ENCODE peak calls at places on chromosomes 12 and 14, in five cellular contexts. One of them, this sample, is unnamed.

GRCh38 chr14:100615736-100616695 is 28.8 kb upstream of the BEGAIN start:
- DNase-seq in adrenal gland: no peak
- DNase-seq in GM12865: no peak
- DNase-seq in AG04450: no peak
- DNase-seq in GM06990: no peak
- DNase-seq in this sample: no peak

GRCh38 chr14:23136566-23137133 is 17.6 kb upstream of the CEBPE start:
- DNase-seq in adrenal gland: no peak
- DNase-seq in GM12865: no peak
- DNase-seq in AG04450: no peak
- DNase-seq in GM06990: no peak
- DNase-seq in this sample: no peak

GRCh38 chr14:54572316-54572715 is 5.4 kb downstream of the SAMD4A start:
- DNase-seq in adrenal gland: no peak
- DNase-seq in GM12865: peak; percentile 27
- DNase-seq in AG04450: no peak
- DNase-seq in GM06990: no peak
- DNase-seq in this sample: no peak

GRCh38 chr14:92783813-92784431 is 10.2 kb upstream of the GOLGA5 start:
- DNase-seq in adrenal gland: peak; percentile 40
- DNase-seq in GM12865: peak; percentile 75
- DNase-seq in AG04450: peak; percentile 30
- DNase-seq in GM06990: peak; percentile 32
- DNase-seq in this sample: no peak

GRCh38 chr12:22728989-22729388 is 104.0 kb downstream of the ETNK1 start:
- DNase-seq in adrenal gland: no peak
- DNase-seq in GM12865: no peak
- DNase-seq in AG04450: no peak
- DNase-seq in GM06990: no peak
- DNase-seq in this sample: no peak

GRCh38 chr12:116609715-116610114 is 50.5 kb downstream of the MAP1LC3B2 start:
- DNase-seq in adrenal gland: no peak
- DNase-seq in GM12865: peak; percentile 36
- DNase-seq in AG04450: no peak
- DNase-seq in GM06990: no peak
- DNase-seq in this sample: no peak

GRCh38 chr14:95535226-95536021 is 574 bp downstream of the GLRX5 start:
- DNase-seq in adrenal gland: peak; percentile 43
- DNase-seq in GM12865: peak; percentile 39
- DNase-seq in AG04450: no peak
- DNase-seq in GM06990: peak; percentile 54
- DNase-seq in this sample: no peak

GRCh38 chr14:101501341-101501740 is 60.0 kb upstream of the DIO3 start:
- DNase-seq in adrenal gland: peak; percentile 2
- DNase-seq in GM12865: no peak
- DNase-seq in AG04450: no peak
- DNase-seq in GM06990: no peak
- DNase-seq in this sample: no peak

GRCh38 chr14:77347746-77348145 is 26.9 kb downstream of the GSTZ1 start:
- DNase-seq in adrenal gland: no peak
- DNase-seq in GM12865: no peak
- DNase-seq in AG04450: no peak
- DNase-seq in GM06990: no peak
- DNase-seq in this sample: no peak

DNA sequence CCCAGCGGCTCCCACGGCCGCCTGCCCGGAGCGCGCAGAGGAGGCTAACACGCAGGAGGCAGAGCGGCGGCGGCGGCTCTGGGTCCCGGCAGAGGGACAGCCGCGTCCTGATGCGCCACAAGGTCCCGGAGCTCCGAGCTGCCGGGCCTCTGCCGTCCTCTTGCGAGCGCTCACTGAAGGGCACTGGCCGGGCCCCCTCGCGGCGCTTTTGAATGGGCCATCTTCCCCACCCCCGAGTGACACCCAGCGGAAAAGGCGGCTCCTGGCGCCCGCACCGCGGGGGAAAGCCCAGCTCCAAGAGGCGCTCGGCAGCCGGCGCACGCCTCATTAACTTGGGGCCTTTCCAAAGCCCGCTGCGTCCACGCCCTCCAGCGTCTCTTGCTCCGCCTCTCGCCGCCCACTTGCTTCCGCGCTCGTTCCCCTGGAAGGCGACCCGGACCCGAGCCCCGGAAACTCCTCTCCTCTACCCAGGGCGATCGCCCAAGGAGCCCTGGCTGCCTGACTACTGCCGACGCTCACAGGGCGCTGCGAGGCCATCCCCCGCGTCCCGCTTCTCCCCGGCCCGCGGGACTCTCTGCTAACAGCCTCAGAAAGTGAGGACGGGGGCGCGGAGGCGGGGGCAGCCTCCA is at the start of gene PHLDA1:
- DNase-seq in adrenal gland: peak; percentile 95
- DNase-seq in GM12865: peak; percentile 96
- DNase-seq in AG04450: peak; percentile 97
- DNase-seq in GM06990: peak; percentile 94
- DNase-seq in this sample: peak; percentile 81
- TF ChIP-seq CTCF in adrenal gland: peak; percentile 74
- TF ChIP-seq CTCF in GM12865: peak; percentile 49
- TF ChIP-seq CTCF in AG04450: peak; percentile 58
- TF ChIP-seq CTCF in GM06990: peak; percentile 76
- TF ChIP-seq CTCF in this sample: peak; percentile 45

DNA sequence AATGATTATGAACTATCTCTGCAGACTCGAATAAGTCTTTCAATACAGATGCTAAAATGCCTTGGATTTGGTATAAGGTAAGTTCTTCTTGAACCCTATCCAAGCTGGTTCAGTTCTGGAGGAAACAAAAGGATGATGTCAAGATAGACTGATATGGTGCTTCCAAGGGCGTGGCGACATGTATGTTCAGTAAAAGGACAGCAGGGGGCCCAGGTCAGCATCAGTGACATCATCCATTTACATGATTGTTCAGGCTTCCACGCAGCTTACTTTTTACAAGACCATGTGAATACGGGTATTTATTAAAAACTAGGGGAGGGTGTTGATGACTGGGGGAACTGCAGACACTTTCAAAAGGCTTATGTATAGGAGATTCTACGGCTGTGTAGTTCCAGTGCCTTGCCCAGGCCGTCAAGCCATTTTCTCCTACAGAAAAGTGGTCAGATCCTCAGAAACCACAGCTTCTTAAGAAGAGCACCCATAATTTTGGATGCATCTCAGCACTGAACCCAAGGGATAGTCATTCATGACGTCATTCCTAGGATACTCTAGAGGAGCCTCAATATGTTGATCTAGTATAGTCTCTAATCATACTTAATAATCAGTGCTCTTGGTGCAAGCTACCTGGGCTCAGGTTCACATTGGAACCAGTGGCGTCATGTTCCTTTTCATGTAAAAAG is 527.7 kb downstream of the FUT8 start:
- DNase-seq in adrenal gland: no peak
- DNase-seq in GM12865: peak; percentile 57
- DNase-seq in AG04450: no peak
- DNase-seq in GM06990: no peak
- DNase-seq in this sample: peak; percentile 5
- TF ChIP-seq CTCF in adrenal gland: no peak
- TF ChIP-seq CTCF in GM12865: peak; percentile 36
- TF ChIP-seq CTCF in AG04450: no peak
- TF ChIP-seq CTCF in GM06990: peak; percentile 47
- TF ChIP-seq CTCF in this sample: peak; percentile 64

DNA sequence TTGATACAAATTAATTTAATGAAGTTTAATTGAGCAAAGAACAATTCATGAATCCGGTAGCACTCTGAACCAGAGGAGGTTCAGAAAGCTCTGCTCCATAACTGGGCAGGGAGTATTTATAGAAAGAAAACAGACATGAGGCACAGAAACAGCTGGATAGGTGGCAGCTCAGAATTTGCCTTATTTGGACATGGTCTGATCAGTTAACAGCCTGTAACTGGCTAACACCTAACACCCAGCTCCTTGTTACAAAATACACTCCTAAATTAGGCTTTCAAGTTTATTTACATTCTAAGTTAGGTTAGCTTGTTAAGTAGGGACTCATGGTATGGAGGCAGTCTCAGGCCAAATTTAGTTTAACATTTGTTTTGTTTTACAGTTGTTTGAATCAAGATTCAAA is 67.8 kb upstream of the TMCC3 start:
- DNase-seq in adrenal gland: no peak
- DNase-seq in GM12865: peak; percentile 35
- DNase-seq in AG04450: no peak
- DNase-seq in GM06990: no peak
- DNase-seq in this sample: no peak
- TF ChIP-seq CTCF in adrenal gland: no peak
- TF ChIP-seq CTCF in GM12865: no peak
- TF ChIP-seq CTCF in AG04450: no peak
- TF ChIP-seq CTCF in GM06990: no peak
- TF ChIP-seq CTCF in this sample: no peak

DNA sequence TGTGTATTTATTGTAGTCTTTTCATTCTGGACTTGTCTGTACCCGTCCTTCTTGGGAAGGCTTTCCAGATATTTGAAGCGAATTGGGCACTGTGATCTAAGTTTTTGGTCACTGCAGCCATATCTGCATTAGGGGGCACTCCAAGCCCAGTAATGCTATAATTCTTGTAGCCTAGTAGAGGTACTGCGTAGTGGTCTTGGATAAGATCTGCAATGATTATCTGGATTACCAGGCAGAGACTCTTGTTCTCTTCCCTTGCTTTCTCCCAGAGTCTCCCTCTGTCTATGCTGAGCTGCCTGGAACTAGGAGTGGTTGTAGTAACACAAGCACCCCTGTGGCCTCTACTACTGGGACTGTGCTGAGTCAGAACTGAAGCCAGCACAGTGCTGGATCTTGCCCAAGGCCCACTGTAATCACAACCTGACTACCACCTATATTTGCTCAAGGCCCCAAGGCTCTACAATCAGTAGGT is 30.0 kb downstream of the SLC38A2 start:
- DNase-seq in adrenal gland: no peak
- DNase-seq in GM12865: peak; percentile 32
- DNase-seq in AG04450: no peak
- DNase-seq in GM06990: no peak
- DNase-seq in this sample: no peak
- TF ChIP-seq CTCF in adrenal gland: peak; percentile 42
- TF ChIP-seq CTCF in GM12865: peak; percentile 52
- TF ChIP-seq CTCF in AG04450: peak; percentile 54
- TF ChIP-seq CTCF in GM06990: peak; percentile 56
- TF ChIP-seq CTCF in this sample: peak; percentile 62

GRCh38 chr14:47040490-47040889 is 388.9 kb upstream of the RPL10L start:
- DNase-seq in adrenal gland: no peak
- DNase-seq in GM12865: no peak
- DNase-seq in AG04450: no peak
- DNase-seq in GM06990: no peak
- DNase-seq in this sample: no peak

GRCh38 chr14:47039336-47039735 is 387.8 kb upstream of the RPL10L start:
- DNase-seq in adrenal gland: no peak
- DNase-seq in GM12865: no peak
- DNase-seq in AG04450: no peak
- DNase-seq in GM06990: no peak
- DNase-seq in this sample: no peak

DNA sequence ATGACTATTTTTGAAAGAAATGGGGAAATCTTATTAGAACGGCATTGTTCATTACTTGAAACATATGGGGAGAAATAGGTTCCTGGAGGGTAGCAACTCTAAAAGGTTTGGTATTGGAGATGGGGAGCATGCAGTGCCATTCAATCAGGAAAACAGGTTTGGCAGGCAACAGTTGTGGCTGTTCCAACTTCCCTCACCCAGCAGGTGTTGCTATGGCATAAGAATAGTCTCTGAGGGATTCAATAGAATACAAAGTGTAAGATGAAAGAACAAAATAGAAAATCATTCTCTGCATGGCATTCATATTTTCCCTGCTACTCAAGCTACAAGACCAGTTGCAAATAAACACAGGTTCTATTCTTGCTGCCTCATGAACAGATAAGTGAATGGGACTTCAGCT is 393.3 kb upstream of the RPL10L start:
- DNase-seq in adrenal gland: no peak
- DNase-seq in GM12865: no peak
- DNase-seq in AG04450: no peak
- DNase-seq in GM06990: no peak
- DNase-seq in this sample: no peak
- TF ChIP-seq CTCF in adrenal gland: peak; percentile 5
- TF ChIP-seq CTCF in GM12865: no peak
- TF ChIP-seq CTCF in AG04450: no peak
- TF ChIP-seq CTCF in GM06990: no peak
- TF ChIP-seq CTCF in this sample: no peak

GRCh38 chr14:43503508-43503907 is 1003.6 kb downstream of the FSCB start:
- DNase-seq in adrenal gland: no peak
- DNase-seq in GM12865: no peak
- DNase-seq in AG04450: no peak
- DNase-seq in GM06990: no peak
- DNase-seq in this sample: no peak
- TF ChIP-seq CTCF in adrenal gland: no peak
- TF ChIP-seq CTCF in GM12865: no peak
- TF ChIP-seq CTCF in AG04450: no peak
- TF ChIP-seq CTCF in GM06990: no peak
- TF ChIP-seq CTCF in this sample: no peak

DNA sequence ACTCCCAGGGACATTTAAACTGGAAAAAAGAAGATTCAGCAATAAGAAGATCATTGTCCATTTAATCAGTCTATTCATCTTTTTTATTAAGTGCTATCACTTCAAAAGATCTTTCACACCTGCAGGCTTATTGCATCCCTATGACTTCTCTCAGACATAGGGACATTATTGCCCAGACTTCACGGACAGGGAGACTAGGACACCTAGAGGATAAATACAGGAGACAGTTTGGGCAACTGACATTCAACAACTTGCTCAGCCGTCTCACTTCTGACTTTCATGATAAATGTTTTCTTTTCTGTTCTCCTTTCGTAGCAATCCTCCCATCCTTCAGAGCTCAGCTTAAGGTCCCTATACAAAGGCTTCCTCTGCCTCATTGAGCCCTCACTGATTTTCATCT is 84.3 kb downstream of the TMEM30B start:
- DNase-seq in adrenal gland: no peak
- DNase-seq in GM12865: no peak
- DNase-seq in AG04450: no peak
- DNase-seq in GM06990: no peak
- DNase-seq in this sample: no peak
- TF ChIP-seq CTCF in adrenal gland: no peak
- TF ChIP-seq CTCF in GM12865: no peak
- TF ChIP-seq CTCF in AG04450: no peak
- TF ChIP-seq CTCF in GM06990: no peak
- TF ChIP-seq CTCF in this sample: peak; percentile 19

GRCh38 chr14:20247651-20248246 is 8.7 kb downstream of the OR11H4 start:
- DNase-seq in adrenal gland: no peak
- DNase-seq in GM12865: peak; percentile 33
- DNase-seq in AG04450: no peak
- DNase-seq in GM06990: no peak
- DNase-seq in this sample: no peak
- TF ChIP-seq CTCF in adrenal gland: no peak
- TF ChIP-seq CTCF in GM12865: peak; percentile 24
- TF ChIP-seq CTCF in AG04450: no peak
- TF ChIP-seq CTCF in GM06990: peak; percentile 47
- TF ChIP-seq CTCF in this sample: peak; percentile 31

DNA sequence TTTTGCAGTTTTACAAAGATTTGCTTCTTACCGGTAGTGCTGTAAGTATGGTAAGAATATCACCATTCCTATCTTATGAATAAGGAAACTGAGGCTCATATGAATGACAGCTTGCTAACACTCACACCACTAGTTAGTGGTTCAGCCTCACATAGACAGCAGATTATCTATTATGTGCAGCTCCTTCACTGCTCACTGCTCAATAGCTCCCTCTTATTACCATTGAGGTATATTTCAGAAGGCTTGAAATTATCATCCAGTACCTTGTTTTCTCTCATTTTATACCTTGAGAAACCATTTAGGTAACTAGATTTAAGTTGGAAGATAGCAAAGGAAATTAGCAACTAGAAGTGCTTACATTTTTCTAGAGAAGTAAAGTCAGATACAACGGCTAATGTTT is 15.5 kb downstream of the RIC8B start:
- DNase-seq in adrenal gland: no peak
- DNase-seq in GM12865: no peak
- DNase-seq in AG04450: no peak
- DNase-seq in GM06990: no peak
- DNase-seq in this sample: no peak
- TF ChIP-seq CTCF in adrenal gland: no peak
- TF ChIP-seq CTCF in GM12865: no peak
- TF ChIP-seq CTCF in AG04450: peak; percentile 10
- TF ChIP-seq CTCF in GM06990: peak; percentile 19
- TF ChIP-seq CTCF in this sample: peak; percentile 30